ENCODE peak calls at places on chromosome X, in four cellular contexts. Z is activated T-cell treated with anti-CD3 and anti-CD28 coated beads for 48 hours; K is posterior vena cava; O is stimulated activated CD8-positive, alpha-beta memory T cell treated with anti-CD3 and anti-CD28 coated beads, Interleukin-2, amount 100 ng/mL, for 48 hours. N is an unnamed sample.

GRCh38 chrX:103329991-103330390 is at the start of gene TCEAL7:
- DNase-seq in Z (no peak), K (no peak), O (no peak), N (no peak)

GRCh38 chrX:70279081-70279480 is 2.9 kb upstream of the RAB41 start:
- DNase-seq in Z (no peak), K (no peak), O (no peak), N (no peak)

GRCh38 chrX:101040197-101040596 is 11.7 kb downstream of the TRMT2B start:
- DNase-seq in Z (no peak), K (no peak), O (no peak), N (no peak)

GRCh38 chrX:114051667-114052315 is 532.1 kb upstream of the HTR2C start:
- DNase-seq in Z (no peak), K (no peak), O (no peak), N (no peak)

GRCh38 chrX:34918091-34918736 is 24.4 kb upstream of the FAM47B start:
- DNase-seq in Z (no peak), K (no peak), O (no peak), N (no peak)

GRCh38 chrX:115047181-115047580 is 29.8 kb upstream of the IL13RA2 start:
- DNase-seq in Z (no peak), K (no peak), O (no peak), N (no peak)

GRCh38 chrX:48972214-48973164 is 845 bp upstream of the KCND1 start:
- DNase-seq in Z (no peak), K (no peak), O (peak), N (no peak)

GRCh38 chrX:153925739-153926593 is at the start of gene ARHGAP4:
- DNase-seq in Z (peak), K (no peak), O (peak), N (no peak)

GRCh38 chrX:77160301-77160700 is 286.9 kb upstream of the FGF16 start:
- DNase-seq in Z (no peak), K (no peak), O (peak), N (no peak)

GRCh38 chrX:23334871-23335599 is 386 bp downstream of the PTCHD1 start:
- DNase-seq in Z (no peak), K (no peak), O (no peak), N (no peak)

GRCh38 chrX:38657562-38657961 is 96.2 kb downstream of the TSPAN7 start:
- DNase-seq in Z (no peak), K (no peak), O (no peak), N (no peak)

GRCh38 chrX:1361910-1362309 is 25.3 kb downstream of the IL3RA start:
- DNase-seq in Z (no peak), K (no peak), O (no peak), N (no peak)